ENCODE peak calls at places on chromosomes 1 and 21, in eight cellular contexts. Y is heart right ventricle; K is PC-9; N is thoracic aorta; V is right cardiac atrium; B is psoas muscle; C is suprapubic skin; A is naive thymus-derived CD4-positive, alpha-beta T cell. O is an unnamed sample. For H3K27me3, the result is how much of the 10 kb centered on the place peaks cover.

GRCh38 chr1:35886606-35887431 is 3.8 kb downstream of the AGO1 start:
- DNase-seq in Y (no peak), K (no peak), N (no peak), V (no peak), B (no peak), C (no peak), A (no peak), O (peak)

GRCh38 chr1:14404847-14405246 is 193.6 kb upstream of the KAZN start:
- DNase-seq in Y (no peak), K (no peak), N (no peak), V (no peak), B (no peak), C (no peak), A (no peak), O (no peak)

GRCh38 chr1:245800901-245801605 is 646.3 kb downstream of the KIF26B start:
- DNase-seq in Y (no peak), K (no peak), N (no peak), V (no peak), B (no peak), C (no peak), A (no peak), O (no peak)

GRCh38 chr1:8182034-8182761 is 135.7 kb upstream of the SLC45A1 start:
- DNase-seq in Y (no peak), K (peak), N (no peak), V (no peak), B (no peak), C (no peak), A (peak), O (no peak)

GRCh38 chr21:45995686-45996179 is 14.2 kb downstream of the COL6A1 start:
- DNase-seq in Y (peak), K (peak), N (peak), V (peak), B (peak), C (no peak), A (no peak), O (no peak)

GRCh38 chr21:37868896-37869295 is 47.4 kb downstream of the KCNJ6 start:
- DNase-seq in Y (no peak), K (no peak), N (no peak), V (no peak), B (no peak), C (no peak), A (no peak), O (no peak)

GRCh38 chr1:3543076-3544049 is 67.9 kb downstream of the MEGF6 start:
- DNase-seq in Y (no peak), K (peak), N (peak), V (peak), B (no peak), C (no peak), A (no peak), O (no peak)

GRCh38 chr1:223824712-223825111 is 21.0 kb downstream of the TP53BP2 start:
- DNase-seq in Y (no peak), K (no peak), N (no peak), V (no peak), B (no peak), C (no peak), A (no peak), O (no peak)

GRCh38 chr1:172895761-172896160 is 155.0 kb downstream of the TNFSF18 start:
- DNase-seq in Y (no peak), K (peak), N (no peak), V (no peak), B (no peak), C (no peak), A (no peak), O (no peak)

GRCh38 chr1:178645826-178646200 is 79.2 kb upstream of the RALGPS2 start:
- DNase-seq in Y (no peak), K (no peak), N (no peak), V (no peak), B (no peak), C (no peak), A (no peak), O (no peak)

GRCh38 chr1:31335007-31335406 is 37.9 kb downstream of the FABP3 start:
- DNase-seq in Y (no peak), K (no peak), N (no peak), V (no peak), B (no peak), C (no peak), A (peak), O (no peak)

GRCh38 chr1:101203812-101204540 is 32.8 kb upstream of the S1PR1 start:
- DNase-seq in Y (peak), K (no peak), N (no peak), V (no peak), B (no peak), C (no peak), A (no peak), O (no peak)

GRCh38 chr1:111851552-111851951 is 95.9 kb downstream of the DDX20 start:
- DNase-seq in Y (no peak), K (no peak), N (no peak), V (no peak), B (no peak), C (no peak), A (no peak), O (no peak)

GRCh38 chr21:34630536-34631143 is 15.7 kb upstream of the RCAN1 start:
- DNase-seq in Y (peak), K (no peak), N (no peak), V (no peak), B (no peak), C (no peak), A (peak), O (peak)

GRCh38 chr1:151803164-151803563 is 2.1 kb downstream of the LINGO4 start:
- DNase-seq in Y (no peak), K (no peak), N (no peak), V (no peak), B (no peak), C (no peak), A (no peak), O (no peak)
- H3K27me3 ChIP-seq in Y (under half), K (under half), N (under half), V (under half), B (under half), C (under half), A (under half), O (half or more)

DNA sequence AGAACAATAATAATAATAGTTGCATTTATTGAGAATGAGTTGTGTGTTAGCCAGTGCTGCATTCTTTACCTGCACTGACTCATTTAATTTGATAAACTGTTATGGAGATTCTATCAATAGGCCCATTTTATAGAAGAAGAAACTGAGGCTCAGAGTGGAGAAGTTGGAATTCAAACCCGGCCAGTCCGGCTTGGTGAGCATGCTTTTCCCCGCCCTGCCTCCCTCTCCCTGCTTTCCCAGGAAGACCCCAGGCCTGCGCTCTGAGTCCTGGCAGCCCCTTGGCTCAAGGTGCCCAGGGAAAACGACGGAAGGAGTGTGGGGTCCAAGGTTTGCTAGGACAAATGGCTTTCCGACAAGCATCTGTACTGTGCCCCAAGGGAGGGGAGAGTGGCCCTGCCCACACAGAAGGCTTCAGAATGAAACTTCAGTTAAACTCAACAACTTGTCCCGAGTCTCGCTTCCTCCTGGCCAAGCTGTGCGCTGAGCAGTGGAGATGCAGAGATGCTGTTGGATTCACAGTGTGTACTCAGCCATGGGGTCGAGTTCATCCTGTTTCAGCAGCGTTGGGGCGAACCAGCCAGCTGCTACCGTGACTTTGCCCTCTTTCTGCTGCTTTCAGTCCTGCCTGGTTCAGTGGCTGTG is 23.3 kb upstream of the PADI6 start:
- DNase-seq in Y (no peak), K (no peak), N (no peak), V (no peak), B (no peak), C (peak), A (no peak), O (no peak)
- H3K27me3 ChIP-seq in Y (under half), K (under half), N (under half), V (under half), B (under half), C (under half), A (under half), O (under half)

DNA sequence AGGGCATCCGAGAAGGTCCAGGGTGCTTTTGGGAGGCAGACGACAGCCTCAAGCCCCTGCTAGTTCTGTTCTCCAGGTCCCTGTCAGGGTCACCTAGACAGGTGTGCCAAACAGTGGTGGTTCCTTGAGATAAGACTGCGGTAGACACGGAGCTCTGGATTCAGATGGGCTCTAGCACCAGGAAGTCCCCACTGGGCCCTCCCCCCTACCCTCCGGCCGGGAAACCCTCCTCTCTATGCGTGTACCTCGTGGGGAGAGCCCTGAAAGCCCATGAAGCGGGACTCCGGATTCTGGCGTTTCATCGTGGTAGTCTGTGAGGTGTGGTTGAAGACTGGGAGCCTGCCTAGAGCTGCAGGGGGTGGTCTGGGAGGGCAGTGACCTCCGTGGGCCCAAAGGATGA is 2.1 kb upstream of the KCNA2 start:
- DNase-seq in Y (no peak), K (no peak), N (no peak), V (no peak), B (no peak), C (no peak), A (no peak), O (no peak)
- H3K27me3 ChIP-seq in Y (half or more), K (half or more), N (under half), V (under half), B (half or more), C (half or more), A (under half), O (half or more)

GRCh38 chr1:34052565-34052964 is 112.5 kb downstream of the CSMD2 start:
- DNase-seq in Y (no peak), K (no peak), N (no peak), V (no peak), B (no peak), C (no peak), A (no peak), O (no peak)
- H3K27me3 ChIP-seq in Y (under half), K (under half), N (under half), V (under half), B (under half), C (under half), A (under half), O (under half)

GRCh38 chr1:166952002-166952746 is 23.2 kb downstream of the ILDR2 start:
- DNase-seq in Y (peak), K (peak), N (no peak), V (peak), B (no peak), C (no peak), A (no peak), O (no peak)

GRCh38 chr1:166947398-166948043 is 27.8 kb downstream of the ILDR2 start:
- DNase-seq in Y (peak), K (no peak), N (peak), V (peak), B (peak), C (no peak), A (no peak), O (peak)

GRCh38 chr1:166948856-166949350 is 26.4 kb downstream of the ILDR2 start:
- DNase-seq in Y (no peak), K (no peak), N (no peak), V (no peak), B (no peak), C (no peak), A (no peak), O (no peak)

GRCh38 chr1:166951050-166951449 is 24.3 kb downstream of the ILDR2 start:
- DNase-seq in Y (no peak), K (no peak), N (no peak), V (no peak), B (no peak), C (no peak), A (no peak), O (no peak)

DNA sequence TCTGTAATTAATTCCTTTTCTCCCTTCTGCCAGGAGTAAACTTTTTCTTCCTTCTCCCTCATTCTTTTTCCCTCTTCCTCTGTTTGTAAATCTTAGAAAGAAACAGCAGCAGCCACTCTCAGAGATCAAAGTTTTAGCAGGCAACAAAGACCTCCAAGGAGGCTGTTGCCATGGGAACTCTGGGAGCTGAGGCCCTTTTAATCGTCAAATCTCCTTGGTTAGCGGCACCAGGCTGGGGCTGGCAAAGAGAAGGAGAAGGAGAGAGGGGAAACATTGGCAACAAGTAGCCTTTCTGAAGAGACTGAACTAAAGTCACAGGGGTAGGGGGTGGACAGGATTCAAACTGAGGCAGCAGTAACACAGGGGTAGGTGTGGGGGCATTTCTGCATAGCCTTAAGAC is 25.2 kb downstream of the ILDR2 start:
- DNase-seq in Y (no peak), K (no peak), N (no peak), V (no peak), B (no peak), C (no peak), A (no peak), O (no peak)
- H3K27me3 ChIP-seq in Y (under half), K (under half), N (under half), V (under half), B (under half), C (under half), A (under half), O (under half)

DNA sequence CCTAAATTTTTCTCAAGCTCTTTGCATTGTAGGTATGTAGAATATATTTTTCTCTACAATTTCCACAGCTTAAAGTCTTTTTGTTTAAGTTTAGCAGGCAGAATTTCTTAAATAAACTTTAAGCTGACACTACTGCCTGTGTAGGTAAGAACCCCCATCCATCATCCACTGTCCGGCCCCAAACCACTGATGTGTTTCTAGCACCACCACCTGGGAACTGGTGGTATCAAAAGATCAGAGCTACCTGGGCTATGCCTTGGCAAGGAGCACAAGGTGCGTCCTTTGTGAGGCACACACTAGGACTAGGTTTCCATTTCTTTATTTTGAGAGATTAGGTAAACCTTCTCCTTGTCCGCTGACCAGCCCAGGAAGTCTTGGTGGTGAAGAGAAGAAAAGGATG is 10.5 kb upstream of the LELP1 start:
- DNase-seq in Y (no peak), K (no peak), N (no peak), V (no peak), B (no peak), C (no peak), A (no peak), O (peak)
- H3K27me3 ChIP-seq in Y (half or more), K (under half), N (under half), V (under half), B (under half), C (under half), A (under half), O (under half)

GRCh38 chr1:44371206-44371605 is 16.1 kb upstream of the ERI3 start:
- DNase-seq in Y (no peak), K (no peak), N (no peak), V (no peak), B (no peak), C (no peak), A (no peak), O (no peak)
- H3K27me3 ChIP-seq in Y (under half), K (under half), N (under half), V (under half), B (under half), C (under half), A (under half), O (under half)

GRCh38 chr1:4725416-4725815 is 71.0 kb downstream of the AJAP1 start:
- DNase-seq in Y (no peak), K (no peak), N (no peak), V (no peak), B (no peak), C (no peak), A (no peak), O (no peak)

GRCh38 chr1:4730078-4730477 is 75.7 kb downstream of the AJAP1 start:
- DNase-seq in Y (no peak), K (no peak), N (no peak), V (no peak), B (no peak), C (no peak), A (no peak), O (no peak)

GRCh38 chr1:4728319-4729107 is 74.1 kb downstream of the AJAP1 start:
- DNase-seq in Y (no peak), K (no peak), N (no peak), V (no peak), B (no peak), C (no peak), A (no peak), O (no peak)

GRCh38 chr1:4726620-4727341 is 72.4 kb downstream of the AJAP1 start:
- DNase-seq in Y (no peak), K (no peak), N (no peak), V (no peak), B (no peak), C (no peak), A (no peak), O (no peak)

GRCh38 chr1:4729108-4729506 is 74.7 kb downstream of the AJAP1 start:
- DNase-seq in Y (no peak), K (no peak), N (no peak), V (no peak), B (no peak), C (no peak), A (no peak), O (no peak)
- H3K27me3 ChIP-seq in Y (under half), K (half or more), N (under half), V (under half), B (under half), C (under half), A (under half), O (under half)

O was measured in K562.